ENCODE peak calls at places on chromosomes 4 and X, in four cellular contexts. T is SK-N-SH, D is K562, O is WTC11. S is an unnamed sample.

GRCh38 chr4:182240161-182241130 is 2.8 kb upstream of the TENM3 start:
- DNase-seq in O (no peak), T (peak), D (no peak), S (no peak)

GRCh38 chr4:160375746-160376452 is 1273.0 kb downstream of the RAPGEF2 start:
- DNase-seq in T (no peak), O (no peak), D (no peak), S (no peak)

GRCh38 chr4:97653701-97654100 is 489.6 kb downstream of the STPG2 start:
- DNase-seq in T (no peak), O (no peak), D (no peak), S (no peak)

GRCh38 chr4:61201562-61202099 is 1.5 kb downstream of the ADGRL3 start:
- DNase-seq in O (no peak), T (peak), D (no peak), S (no peak)

GRCh38 chrX:136034622-136035021 is 49.4 kb downstream of the SLC9A6 start:
- DNase-seq in T (no peak), D (no peak), O (no peak), S (no peak)

GRCh38 chr4:188603646-188604045 is 464.4 kb downstream of the TRIML1 start:
- DNase-seq in D (no peak), O (no peak), T (no peak), S (no peak)

GRCh38 chr4:12965334-12965733 is 518.8 kb downstream of the RAB28 start:
- DNase-seq in T (no peak), O (no peak), D (no peak), S (no peak)

GRCh38 chr4:170015285-170015684 is 10.9 kb downstream of the MFAP3L start:
- DNase-seq in O (no peak), T (no peak), D (no peak), S (no peak)

GRCh38 chrX:38561951-38562719 is 793 bp downstream of the TSPAN7 start:
- DNase-seq in O (peak), T (peak), D (no peak), S (no peak)
- TF ChIP-seq TEAD4 in O (no peak), T (no peak), D (no peak), S (no peak)

GRCh38 chr4:140968371-140968770 is 164.9 kb downstream of the RNF150 start:
- DNase-seq in T (no peak), O (no peak), D (no peak), S (no peak)
- TF ChIP-seq TEAD4 in T (no peak), O (no peak), D (no peak), S (no peak)

GRCh38 chr4:166252487-166253402 is 379.7 kb downstream of the TLL1 start:
- DNase-seq in D (no peak), T (peak), O (peak), S (no peak)
- TF ChIP-seq TEAD4 in D (no peak), T (no peak), O (no peak), S (no peak)

DNA sequence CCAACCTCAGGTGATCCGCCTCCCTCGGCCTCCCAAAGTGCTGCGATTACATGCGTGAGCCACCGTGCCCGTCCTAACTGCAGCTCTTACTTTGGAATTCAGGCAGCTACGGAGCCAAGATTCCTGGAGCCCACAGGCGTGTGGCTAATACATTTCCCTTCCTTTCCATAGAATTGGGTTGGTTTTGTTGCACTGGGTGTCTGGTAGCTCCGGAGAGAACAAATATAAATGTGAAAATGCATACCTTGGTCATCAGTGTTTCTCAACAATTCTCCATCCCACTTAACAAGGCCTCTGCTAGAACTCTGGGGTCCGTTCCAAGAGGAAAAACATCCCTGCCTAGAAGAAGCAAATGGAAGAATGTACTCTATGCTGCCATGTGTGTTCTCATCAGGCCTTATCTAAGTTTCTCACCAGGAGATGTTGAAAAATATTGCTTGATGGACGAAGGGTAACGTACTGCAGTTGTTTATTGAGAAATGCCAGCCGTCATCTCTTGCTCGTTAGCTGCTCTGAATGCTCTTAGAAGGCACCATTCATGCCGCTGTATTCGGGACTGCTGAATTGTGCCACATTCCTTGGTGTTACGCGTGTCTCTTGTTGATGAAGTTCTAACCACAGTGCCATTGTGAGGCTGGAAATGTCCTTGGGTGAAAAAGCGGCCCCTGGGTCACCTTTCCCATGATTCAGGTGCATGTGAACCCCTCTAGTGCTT is 50.5 kb upstream of the CD99 start:
- DNase-seq in T (no peak), D (no peak), O (no peak), S (no peak)
- TF ChIP-seq TEAD4 in T (no peak), D (no peak), O (no peak), S (no peak)

GRCh38 chr4:180058731-180059215 is 2184.4 kb upstream of the TENM3 start:
- DNase-seq in T (peak), O (peak), D (no peak), S (no peak)

GRCh38 chr4:180057891-180058643 is 2185.1 kb upstream of the TENM3 start:
- DNase-seq in O (peak), D (no peak), T (peak), S (peak)

GRCh38 chr4:180057198-180057821 is 2185.9 kb upstream of the TENM3 start:
- DNase-seq in O (peak), T (peak), D (no peak), S (no peak)

GRCh38 chr4:180059216-180059881 is 2183.9 kb upstream of the TENM3 start:
- DNase-seq in O (peak), T (peak), D (no peak), S (no peak)

DNA sequence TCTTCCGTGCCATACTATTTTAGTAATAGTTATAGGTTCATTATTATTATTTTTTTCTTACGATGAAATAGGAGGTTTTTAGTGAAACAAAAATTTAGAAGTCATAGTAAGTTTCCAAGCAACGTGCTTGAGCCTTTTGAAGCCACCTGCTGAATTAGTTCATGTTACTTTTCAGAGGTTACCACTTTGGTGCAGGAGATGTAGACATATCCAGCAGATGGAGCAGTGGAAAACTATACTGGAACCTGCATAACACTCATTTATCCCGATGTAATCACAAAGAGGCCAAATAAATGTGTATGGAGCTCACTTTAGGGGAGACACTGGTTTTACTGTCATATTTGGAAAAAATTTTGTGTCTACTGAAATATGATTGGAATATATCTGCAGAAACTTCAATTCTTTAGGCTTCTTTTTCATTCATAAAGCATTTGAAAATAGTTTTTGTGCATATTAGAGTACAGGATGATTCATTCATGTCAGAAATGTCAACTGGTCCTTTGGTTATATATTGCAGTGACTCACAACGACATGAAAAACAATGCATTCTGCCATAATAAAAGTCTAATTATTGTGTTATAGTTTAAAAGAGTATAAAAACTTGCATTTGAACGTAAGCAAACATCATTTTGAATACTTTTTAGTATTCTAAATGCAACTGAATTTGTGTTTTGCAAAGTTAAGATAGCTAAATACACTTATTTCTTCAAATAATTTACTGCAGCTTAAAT is 2182.9 kb upstream of the TENM3 start:
- DNase-seq in D (no peak), O (no peak), T (peak), S (no peak)
- TF ChIP-seq TEAD4 in D (no peak), O (no peak), T (no peak), S (no peak)

DNA sequence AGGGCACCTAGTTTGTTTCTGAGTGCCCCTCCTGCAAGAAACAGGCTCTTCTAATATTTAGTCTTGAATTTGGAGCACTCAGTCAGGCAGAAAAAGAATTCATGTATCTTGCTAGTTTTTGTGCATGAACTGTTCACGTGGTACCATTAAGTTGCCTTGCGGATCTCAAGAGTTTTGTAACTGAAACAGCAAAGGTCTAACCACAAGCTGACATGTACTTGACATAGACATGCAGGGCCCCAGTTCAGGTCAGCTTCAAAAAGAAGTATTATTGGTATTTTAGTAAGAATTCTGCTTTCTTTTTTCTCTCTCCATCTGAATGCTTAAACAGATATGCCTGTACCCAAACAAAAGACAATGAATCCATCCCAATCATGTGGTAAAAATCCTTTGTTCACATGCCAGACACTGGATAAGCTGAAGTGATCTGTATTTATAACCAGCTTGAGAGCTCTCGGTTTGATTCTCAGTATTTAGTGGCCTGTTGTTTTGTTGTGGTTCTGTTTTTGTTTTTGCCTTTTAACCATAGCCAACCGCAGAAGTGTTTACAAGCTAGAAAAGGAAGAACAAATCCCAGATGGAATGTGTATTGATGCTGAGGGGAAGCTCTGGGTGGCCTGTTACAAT is 13.0 kb downstream of the RGN start:
- DNase-seq in D (no peak), T (no peak), O (no peak), S (no peak)
- TF ChIP-seq TEAD4 in D (no peak), T (no peak), O (no peak), S (no peak)

GRCh38 chrX:132045456-132045855 is 22.4 kb downstream of the STK26 start:
- DNase-seq in D (no peak), T (no peak), O (no peak), S (no peak)

GRCh38 chrX:132041016-132041415 is 17.9 kb downstream of the STK26 start:
- DNase-seq in D (no peak), T (no peak), O (no peak), S (no peak)

GRCh38 chrX:132043977-132044376 is 20.9 kb downstream of the STK26 start:
- DNase-seq in O (no peak), D (no peak), T (no peak), S (no peak)

GRCh38 chrX:132046533-132046932 is 23.4 kb downstream of the STK26 start:
- DNase-seq in T (no peak), O (no peak), D (peak), S (no peak)

DNA sequence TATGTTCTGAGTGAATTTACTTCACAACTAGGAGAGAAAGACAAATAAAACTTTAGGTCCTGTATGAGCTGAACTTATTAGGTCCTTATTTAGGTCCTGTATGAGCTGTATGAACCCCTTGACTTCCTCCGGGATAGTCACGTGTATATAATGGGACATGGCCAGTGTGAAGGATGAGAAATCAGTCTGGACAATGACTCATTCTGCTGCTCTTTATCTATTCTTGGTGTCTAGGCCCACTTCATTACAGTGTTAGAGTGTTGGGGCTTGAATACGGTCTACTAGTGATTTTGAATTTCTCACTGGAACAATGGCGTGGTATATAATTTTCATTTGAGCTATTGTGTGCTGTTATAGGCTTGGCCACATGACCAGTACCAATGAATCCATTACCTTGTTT is 21.9 kb downstream of the STK26 start:
- DNase-seq in O (no peak), D (peak), T (no peak), S (no peak)
- TF ChIP-seq TEAD4 in O (no peak), D (no peak), T (no peak), S (no peak)

GRCh38 chrX:41629539-41629938 is 59.2 kb upstream of the GPR34 start:
- DNase-seq in D (no peak), O (no peak), T (no peak), S (no peak)

GRCh38 chrX:41634284-41634683 is 54.5 kb upstream of the GPR34 start:
- DNase-seq in T (no peak), O (no peak), D (peak), S (no peak)
- TF ChIP-seq TEAD4 in T (no peak), O (no peak), D (no peak), S (no peak)

S was measured in H1.